ENCODE peak calls at places on chromosomes 2 and 18, in seven cellular contexts. L is amygdala; B is HEK293T; K is stimulated activated CD4-positive, alpha-beta T cell treated with anti-CD3 and anti-CD28 coated beads, Interleukin-1b, Interleukin-23, amount 100 ng/mL, for 24 hours; D is LHCN-M2; Q is WTC11; N is CD8-positive, alpha-beta T cell. H is an unnamed sample.

GRCh38 chr2:16425462-16426336 is 239.9 kb downstream of the CYRIA start:
- DNase-seq in L (no peak), B (no peak), K (no peak), D (no peak), Q (no peak), N (no peak), H (no peak)

GRCh38 chr2:173090291-173090877 is 14.7 kb downstream of the MAP3K20 start:
- DNase-seq in L (no peak), B (no peak), K (no peak), D (no peak), Q (no peak), N (no peak), H (no peak)

GRCh38 chr2:229348135-229348534 is 77.0 kb upstream of the PID1 start:
- DNase-seq in L (no peak), B (no peak), K (no peak), D (peak), Q (no peak), N (no peak), H (no peak)

GRCh38 chr2:127633556-127634065 is 12.3 kb upstream of the GPR17 start:
- DNase-seq in L (no peak), B (no peak), K (no peak), D (no peak), Q (no peak), N (no peak), H (no peak)

GRCh38 chr18:26301681-26302080 is 75.4 kb downstream of the TAF4B start:
- DNase-seq in L (no peak), B (no peak), K (no peak), D (peak), Q (no peak), N (no peak), H (peak)

GRCh38 chr2:88729061-88729745 is 37.7 kb downstream of the RPIA start:
- DNase-seq in L (no peak), B (no peak), K (no peak), D (peak), Q (no peak), N (no peak), H (peak)

GRCh38 chr2:32697156-32697555 is 69.3 kb downstream of the TTC27 start:
- DNase-seq in L (no peak), B (no peak), K (no peak), D (peak), Q (no peak), N (no peak), H (no peak)

GRCh38 chr2:96940026-96940601 is 46.3 kb downstream of the FAM178B start:
- DNase-seq in L (no peak), B (no peak), K (no peak), D (no peak), Q (no peak), N (no peak), H (no peak)

GRCh38 chr2:138474093-138474834 is 27.3 kb upstream of the SPOPL start:
- DNase-seq in L (no peak), B (no peak), K (no peak), D (no peak), Q (no peak), N (no peak), H (peak)

GRCh38 chr2:174969091-174969734 is 36.0 kb downstream of the CHN1 start:
- DNase-seq in L (no peak), B (no peak), K (no peak), D (no peak), Q (no peak), N (no peak), H (peak)

GRCh38 chr2:64876137-64876647 is 113.0 kb upstream of the SLC1A4 start:
- DNase-seq in L (no peak), B (no peak), K (no peak), D (peak), Q (peak), N (no peak), H (no peak)

GRCh38 chr2:125471963-125472362 is 1184.0 kb upstream of the GYPC start:
- DNase-seq in L (peak), B (peak), K (no peak), D (peak), Q (peak), N (no peak), H (no peak)

GRCh38 chr2:56168163-56168562 is 15.6 kb upstream of the CCDC85A start:
- DNase-seq in L (no peak), B (no peak), K (no peak), D (peak), Q (no peak), N (no peak), H (no peak)

GRCh38 chr2:201152999-201153398 is 29.9 kb upstream of the CASP10 start:
- DNase-seq in L (no peak), B (no peak), K (no peak), D (no peak), Q (no peak), N (no peak), H (no peak)

GRCh38 chr18:23226386-23226785 is 91.1 kb downstream of the CABLES1 start:
- DNase-seq in L (no peak), B (no peak), K (no peak), D (peak), Q (no peak), N (no peak), H (peak)

GRCh38 chr18:42156266-42156665 is 201.2 kb downstream of the PIK3C3 start:
- DNase-seq in L (no peak), B (no peak), K (no peak), D (peak), Q (no peak), N (no peak), H (no peak)

GRCh38 chr2:239033801-239034560 is 186.1 kb downstream of the TWIST2 start:
- DNase-seq in L (no peak), B (no peak), K (no peak), D (no peak), Q (no peak), N (no peak), H (no peak)

GRCh38 chr2:229296561-229296960 is 25.5 kb upstream of the PID1 start:
- DNase-seq in L (no peak), B (no peak), K (no peak), D (no peak), Q (no peak), N (no peak), H (no peak)

GRCh38 chr2:136384541-136385303 is 266.8 kb upstream of the CXCR4 start:
- DNase-seq in L (peak), B (peak), K (no peak), D (peak), Q (peak), N (peak), H (peak)

GRCh38 chr2:128315829-128316776 is 2.6 kb downstream of the HS6ST1 start:
- DNase-seq in L (no peak), B (no peak), K (no peak), D (no peak), Q (no peak), N (peak), H (no peak)

GRCh38 chr2:161088658-161089350 is 71.4 kb upstream of the TANK start:
- DNase-seq in L (no peak), B (no peak), K (no peak), D (no peak), Q (no peak), N (no peak), H (peak)

GRCh38 chr2:233404227-233404626 is 49.9 kb downstream of the DGKD start:
- DNase-seq in L (no peak), B (peak), K (no peak), D (no peak), Q (peak), N (peak), H (peak)

H was measured in MV-4-11.